ENCODE peak calls at places on chromosomes 13 and 19, in eight cellular contexts. Z is fibroblast of the aortic adventitia; C is breast epithelium; G is activated T-helper 1 cell treated with anti-CD3 and anti-CD28 coated beads, Interleukin-2, amount 50 U/mL, for 16 hours; S is ureter; V is DMS79; O is activated CD8-positive, alpha-beta memory T cell treated with anti-CD3 and anti-CD28 coated beads for 1 hour; Y is naive thymus-derived CD4-positive, alpha-beta T cell. T is an unnamed sample.

GRCh38 chr13:46655727-46656180 is 102.8 kb downstream of the LRCH1 start:
- DNase-seq in Z (peak; percentile 58), C (no peak), G (no peak), S (no peak), V (no peak), O (no peak), Y (no peak), T (no peak)

GRCh38 chr19:37304190-37304883 is 66.6 kb upstream of the ZNF527 start:
- DNase-seq in Z (no peak), C (no peak), G (no peak), S (no peak), V (no peak), O (no peak), Y (no peak), T (peak; percentile 77)

GRCh38 chr19:2982983-2983350 is 5.6 kb downstream of the TLE6 start:
- DNase-seq in Z (peak; percentile 96), C (peak; percentile 94), G (no peak), S (peak; percentile 90), V (peak; percentile 70), O (no peak), Y (no peak), T (peak; percentile 94)

GRCh38 chr19:46241676-46242075 is 12.1 kb downstream of the IGFL1 start:
- DNase-seq in Z (no peak), C (no peak), G (no peak), S (no peak), V (peak; percentile 10), O (no peak), Y (no peak), T (no peak)

GRCh38 chr19:15274477-15274876 is 42.2 kb upstream of the EPHX3 start:
- DNase-seq in Z (no peak), C (no peak), G (no peak), S (no peak), V (no peak), O (no peak), Y (no peak), T (no peak)

GRCh38 chr19:29876414-29876813 is 64.6 kb downstream of the CCNE1 start:
- DNase-seq in Z (no peak), C (no peak), G (no peak), S (no peak), V (peak; percentile 44), O (no peak), Y (no peak), T (peak; percentile 35)

GRCh38 chr19:48443262-48443661 is 2.5 kb upstream of the GRWD1 start:
- DNase-seq in Z (no peak), C (no peak), G (no peak), S (no peak), V (no peak), O (no peak), Y (no peak), T (no peak)

GRCh38 chr13:109144693-109145437 is 515.5 kb downstream of the MYO16 start:
- DNase-seq in Z (peak; percentile 18), C (no peak), G (no peak), S (no peak), V (no peak), O (no peak), Y (no peak), T (no peak)